ENCODE peak calls at places on chromosomes 13 and 19, in eight cellular contexts. T is GF-D8, S is trophoblast cell, I is psoas muscle, J is HuH-7, E is suprapubic skin, N is astrocyte of the spinal cord, H is left cardiac atrium. L is an unnamed sample.

GRCh38 chr19:35744688-35745327 is 410 bp downstream of the U2AF1L4 start:
- DNase-seq in T (peak), S (peak), I (peak), J (peak), E (peak), N (peak), H (peak), L (peak)

GRCh38 chr13:86757236-86757978 is 913.8 kb upstream of the SLITRK5 start:
- DNase-seq in T (no peak), S (no peak), I (no peak), J (no peak), E (no peak), N (peak), H (no peak), L (no peak)

GRCh38 chr19:13002389-13002898 is 7.2 kb downstream of the NFIX start:
- DNase-seq in T (no peak), S (no peak), I (peak), J (no peak), E (no peak), N (no peak), H (no peak), L (peak)

GRCh38 chr13:52980695-52981094 is 47.9 kb upstream of the OLFM4 start:
- DNase-seq in T (no peak), S (peak), I (no peak), J (no peak), E (no peak), N (no peak), H (no peak), L (no peak)

GRCh38 chr19:35256566-35256965 is 7.8 kb downstream of the LSR start:
- DNase-seq in T (no peak), S (no peak), I (no peak), J (no peak), E (no peak), N (no peak), H (no peak), L (no peak)

GRCh38 chr19:43765109-43765876 is 10.5 kb upstream of the SMG9 start:
- DNase-seq in T (no peak), S (peak), I (peak), J (no peak), E (no peak), N (peak), H (peak), L (no peak)

GRCh38 chr13:48006396-48006795 is 5.3 kb upstream of the SUCLA2 start:
- DNase-seq in T (no peak), S (no peak), I (no peak), J (no peak), E (no peak), N (no peak), H (no peak), L (no peak)

GRCh38 chr19:10450853-10451609 is 30.7 kb downstream of the PDE4A start:
- DNase-seq in T (no peak), S (no peak), I (no peak), J (no peak), E (no peak), N (no peak), H (no peak), L (no peak)

GRCh38 chr19:8397746-8398721 is 7.9 kb downstream of the RAB11B start:
- DNase-seq in T (no peak), S (peak), I (peak), J (no peak), E (no peak), N (no peak), H (no peak), L (peak)

GRCh38 chr19:27733551-27734266 is 1479.2 kb downstream of the UQCRFS1 start:
- DNase-seq in T (no peak), S (peak), I (no peak), J (no peak), E (no peak), N (no peak), H (no peak), L (no peak)

GRCh38 chr19:16351133-16351809 is 26.6 kb downstream of the KLF2 start:
- DNase-seq in T (no peak), S (peak), I (no peak), J (no peak), E (no peak), N (no peak), H (no peak), L (no peak)

GRCh38 chr19:51156710-51157109 is 14.6 kb downstream of the SIGLEC7 start:
- DNase-seq in T (no peak), S (no peak), I (no peak), J (no peak), E (no peak), N (no peak), H (no peak), L (no peak)